ENCODE peak calls at places on chromosomes 4 and X, in five cellular contexts. Z is choroid plexus epithelial cell, X is heart right ventricle, U is brain microvascular endothelial cell, I is RWPE1. O is an unnamed sample.

GRCh38 chr4:45036677-45037076 is 310.3 kb upstream of the GNPDA2 start:
- DNase-seq in U (no peak), I (no peak), X (no peak), Z (peak), O (no peak)

GRCh38 chr4:114043116-114043515 is 63.7 kb upstream of the ARSJ start:
- DNase-seq in Z (no peak), X (no peak), I (no peak), U (no peak), O (no peak)

GRCh38 chr4:27360651-27361347 is 500.2 kb downstream of the STIM2 start:
- DNase-seq in Z (peak), U (no peak), I (peak), X (peak), O (no peak)

GRCh38 chr4:2054217-2054616 is 4.9 kb upstream of the NAT8L start:
- DNase-seq in U (no peak), X (no peak), Z (no peak), I (no peak), O (no peak)

GRCh38 chrX:149032449-149032848 is 472.7 kb downstream of the IDS start:
- DNase-seq in X (no peak), I (no peak), U (no peak), Z (no peak), O (no peak)

GRCh38 chr4:72582853-72583252 is 13.8 kb upstream of the ADAMTS3 start:
- DNase-seq in U (no peak), X (no peak), I (no peak), Z (no peak), O (no peak)

GRCh38 chrX:78314561-78314960 is 12.8 kb downstream of the CYSLTR1 start:
- DNase-seq in Z (no peak), X (no peak), U (no peak), I (no peak), O (no peak)

GRCh38 chr4:72319596-72319995 is 249.4 kb downstream of the ADAMTS3 start:
- DNase-seq in I (peak), U (peak), Z (no peak), X (no peak), O (no peak)

GRCh38 chr4:153204247-153205027 is at the start of gene TRIM2:
- DNase-seq in I (no peak), Z (peak), U (peak), X (peak), O (no peak)

GRCh38 chrX:31500920-31501319 is 429.1 kb upstream of the FTHL17 start:
- DNase-seq in I (no peak), X (no peak), Z (peak), U (peak), O (no peak)

GRCh38 chr4:118398226-118399090 is 45.7 kb upstream of the PRSS12 start:
- DNase-seq in Z (no peak), I (no peak), X (no peak), U (no peak), O (no peak)

GRCh38 chrX:16712116-16712824 is at the start of gene CTPS2:
- DNase-seq in I (peak), Z (peak), U (peak), X (peak), O (peak)

GRCh38 chrX:16368696-16369095 is 201.4 kb downstream of the MAGEB17 start:
- DNase-seq in X (no peak), I (no peak), Z (no peak), U (no peak), O (no peak)

GRCh38 chr4:6689506-6689960 is 4.1 kb upstream of the S100P start:
- DNase-seq in I (no peak), X (no peak), Z (no peak), U (no peak), O (no peak)

GRCh38 chr4:43932448-43932847 is 516.2 kb downstream of the KCTD8 start:
- DNase-seq in X (no peak), U (no peak), Z (no peak), I (no peak), O (no peak)

GRCh38 chr4:16896871-16897270 is 1.6 kb downstream of the LDB2 start:
- DNase-seq in X (no peak), U (peak), Z (peak), I (no peak), O (no peak)

GRCh38 chr4:91325495-91325894 is 978.3 kb upstream of the GRID2 start:
- DNase-seq in X (no peak), U (peak), Z (peak), I (peak), O (no peak)

DNA sequence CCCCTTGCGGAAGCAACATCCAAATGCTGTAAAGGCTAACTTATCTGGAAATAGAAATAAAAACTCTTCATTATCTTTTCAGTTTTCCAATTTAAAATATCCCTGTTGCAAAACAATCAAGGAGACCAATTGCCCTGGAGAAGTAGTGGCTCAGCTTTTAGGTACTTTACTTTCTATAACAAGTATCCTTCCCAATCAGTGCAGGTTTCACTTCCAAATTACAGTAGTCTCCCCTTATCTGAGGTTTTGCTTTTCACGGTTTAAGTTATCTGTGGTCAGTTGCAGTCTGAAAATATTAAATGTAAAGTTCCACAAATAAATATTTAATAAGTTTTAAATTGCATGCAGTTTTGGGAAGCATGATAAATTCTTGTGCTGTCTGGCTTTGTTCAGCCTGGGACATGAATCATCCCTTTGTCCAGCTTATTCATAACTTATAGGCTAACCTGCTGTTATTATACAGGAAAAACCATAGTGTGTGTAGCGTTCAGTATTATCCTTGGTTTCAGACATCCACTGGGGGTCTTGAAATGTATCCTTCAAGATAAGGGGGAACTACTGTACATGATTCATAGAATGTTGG is 973.1 kb upstream of the GRID2 start:
- DNase-seq in X (no peak), U (peak), I (no peak), Z (peak), O (no peak)
- TF ChIP-seq CTCF in X (no peak), U (no peak), I (no peak), Z (no peak), O (no peak)

GRCh38 chr4:159447296-159447695 is 344.4 kb downstream of the RAPGEF2 start:
- DNase-seq in Z (no peak), X (no peak), I (no peak), U (no peak), O (no peak)

GRCh38 chr4:159443975-159444374 is 341.1 kb downstream of the RAPGEF2 start:
- DNase-seq in Z (no peak), U (no peak), X (no peak), I (no peak), O (no peak)

GRCh38 chr4:159445671-159446070 is 342.8 kb downstream of the RAPGEF2 start:
- DNase-seq in X (no peak), I (no peak), U (no peak), Z (no peak), O (no peak)

GRCh38 chr4:159446266-159446976 is 343.5 kb downstream of the RAPGEF2 start:
- DNase-seq in X (peak), I (peak), Z (peak), U (peak), O (no peak)

GRCh38 chr4:159444668-159445067 is 341.8 kb downstream of the RAPGEF2 start:
- DNase-seq in Z (peak), U (peak), I (no peak), X (no peak), O (no peak)
- TF ChIP-seq CTCF in Z (peak), U (peak), I (no peak), X (no peak), O (no peak)

DNA sequence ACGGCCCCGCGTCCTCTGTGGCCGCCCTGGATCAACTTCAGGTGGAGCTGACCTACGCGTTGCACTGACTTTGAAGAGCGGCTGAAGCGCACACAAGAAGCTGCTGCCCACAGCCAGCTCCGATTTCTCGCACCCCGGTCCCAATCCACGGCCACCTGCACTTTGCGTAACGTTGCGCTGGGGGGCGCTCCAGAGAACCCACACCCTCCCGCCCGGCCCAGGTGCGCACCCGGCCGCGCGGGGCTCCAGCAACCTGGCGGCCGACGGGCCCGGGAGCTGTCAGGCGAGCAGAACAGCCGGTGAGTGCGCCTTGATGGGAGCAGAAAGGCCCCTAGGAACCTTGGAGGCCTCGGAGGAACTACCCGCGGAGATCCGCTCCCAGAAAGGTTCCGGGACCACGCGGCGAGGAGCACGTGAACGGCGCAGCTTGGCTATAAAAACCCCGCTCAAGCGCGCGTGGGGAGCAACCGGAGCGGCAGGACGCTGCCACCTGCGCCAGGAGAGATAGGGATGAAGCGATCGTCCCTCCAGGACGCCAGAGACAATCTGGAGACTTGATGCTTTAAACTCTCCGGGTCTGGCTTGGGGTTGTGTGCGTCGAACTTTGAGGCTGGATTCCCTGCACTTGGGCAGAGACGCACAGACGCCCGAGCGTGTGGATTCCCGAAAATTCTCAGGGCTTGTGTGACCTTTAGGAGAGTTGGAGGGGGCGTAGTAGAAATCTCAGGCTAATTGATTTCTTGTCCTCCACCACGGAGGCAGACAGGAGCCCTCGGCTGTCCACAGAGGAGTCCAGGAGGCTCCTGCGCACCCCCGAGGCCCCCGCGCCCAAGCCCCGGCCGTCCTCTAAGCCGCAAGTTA is 591 bp upstream of the NWD2 start:
- DNase-seq in X (no peak), I (no peak), U (no peak), Z (no peak), O (peak)
- TF ChIP-seq CTCF in X (no peak), I (no peak), U (no peak), Z (no peak), O (peak)

GRCh38 chr4:154626793-154627484 is 14.5 kb upstream of the FGG start:
- DNase-seq in I (peak), U (peak), Z (peak), X (no peak), O (peak)
- TF ChIP-seq CTCF in I (peak), U (peak), Z (peak), X (peak), O (peak)

DNA sequence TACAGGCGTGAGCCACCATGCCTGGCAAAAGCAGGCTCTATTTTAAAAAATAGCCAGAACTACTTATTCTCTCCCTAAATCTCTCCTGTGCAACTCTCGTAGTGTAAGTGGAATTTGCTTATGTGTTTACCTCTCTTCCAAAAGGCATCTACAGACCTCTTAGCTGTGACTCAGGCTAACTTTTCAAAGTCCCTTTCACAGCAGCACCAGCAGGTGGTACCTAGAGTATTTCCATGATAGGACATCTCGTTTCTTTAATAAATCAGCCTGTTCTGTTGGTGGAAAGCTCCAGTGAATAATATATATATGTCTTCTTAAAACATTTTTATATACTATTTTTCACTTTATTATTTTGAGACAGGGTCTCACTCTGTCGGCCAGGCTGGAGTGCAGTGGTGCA is 89.0 kb downstream of the NSUN7 start:
- DNase-seq in I (no peak), U (no peak), X (no peak), Z (peak), O (no peak)
- TF ChIP-seq CTCF in I (no peak), U (peak), X (no peak), Z (peak), O (peak)

GRCh38 chrX:111823703-111824102 is 52.3 kb upstream of the TRPC5OS start:
- DNase-seq in I (no peak), U (no peak), Z (no peak), X (no peak), O (no peak)

GRCh38 chrX:111822191-111822590 is 53.8 kb upstream of the TRPC5OS start:
- DNase-seq in I (no peak), X (no peak), Z (no peak), U (no peak), O (no peak)

GRCh38 chrX:111823068-111823467 is 52.9 kb upstream of the TRPC5OS start:
- DNase-seq in X (no peak), U (peak), Z (peak), I (no peak), O (no peak)
- TF ChIP-seq CTCF in X (peak), U (peak), Z (peak), I (no peak), O (peak)

O was measured in type B pancreatic cell.